ENCODE peak calls at places on chromosomes 13 and 19, in ten cellular contexts. K is cardiac muscle cell; E is IMR-90; Q is thoracic aorta; N is Peyer's patch; V is neural progenitor cell; F is breast epithelium; Y is stomach; J is CD8-positive, alpha-beta T cell; Z is endodermal cell. T is an unnamed sample.

GRCh38 chr19:40228371-40228770 is 1.9 kb upstream of the CCNP start:
- DNase-seq in V (no peak), Q (no peak), Z (no peak), F (no peak), E (no peak), N (no peak), J (no peak), Y (no peak), K (no peak), T (no peak)

GRCh38 chr13:114015608-114016295 is 41.9 kb upstream of the C13orf46 start:
- DNase-seq in K (no peak), Z (no peak), Y (peak; percentile 64), F (peak; percentile 48), Q (no peak), N (no peak), E (peak; percentile 31), V (no peak), J (no peak), T (no peak)

GRCh38 chr19:35037716-35038622 is 3.6 kb upstream of the HPN start:
- DNase-seq in E (no peak), J (no peak), N (peak; percentile 44), K (no peak), F (no peak), Q (no peak), V (no peak), Z (no peak), Y (no peak), T (no peak)

GRCh38 chr13:50509771-50510441 is 333.6 kb downstream of the DLEU7 start:
- DNase-seq in J (no peak), N (no peak), Y (no peak), Z (no peak), Q (no peak), K (no peak), E (peak; percentile 50), F (no peak), V (no peak), T (no peak)

GRCh38 chr13:91922969-91923592 is 524.7 kb downstream of the GPC5 start:
- DNase-seq in Y (no peak), Q (no peak), N (no peak), K (peak; percentile 40), V (peak; percentile 25), J (no peak), E (no peak), Z (no peak), F (no peak), T (no peak)

GRCh38 chr13:95624020-95624419 is 20.5 kb downstream of the DZIP1 start:
- DNase-seq in Y (no peak), Q (no peak), J (no peak), E (peak; percentile 64), F (no peak), N (no peak), V (peak; percentile 70), Z (peak; percentile 63), K (peak; percentile 71), T (peak; percentile 64)

GRCh38 chr19:14516746-14517438 is 1.3 kb downstream of the DNAJB1 start:
- DNase-seq in Y (no peak), J (no peak), N (no peak), Z (no peak), E (no peak), Q (no peak), V (no peak), K (no peak), F (no peak), T (no peak)

GRCh38 chr13:114032121-114032799 is 58.4 kb upstream of the C13orf46 start:
- DNase-seq in F (no peak), E (peak; percentile 75), N (no peak), V (no peak), J (no peak), K (no peak), Q (no peak), Z (no peak), Y (no peak), T (peak; percentile 37)

GRCh38 chr13:106610511-106610910 is 42.6 kb upstream of the ARGLU1 start:
- DNase-seq in N (no peak), Z (no peak), K (no peak), Q (no peak), Y (no peak), V (no peak), J (no peak), F (no peak), E (peak; percentile 82), T (no peak)

GRCh38 chr13:86892330-86892729 is 778.8 kb upstream of the SLITRK5 start:
- DNase-seq in Q (no peak), N (no peak), F (no peak), Z (no peak), E (peak; percentile 2), K (no peak), Y (no peak), J (no peak), V (no peak), T (no peak)

GRCh38 chr19:43446746-43447489 is 18.5 kb downstream of the LYPD3 start:
- DNase-seq in N (peak; percentile 68), E (peak; percentile 65), V (peak; percentile 84), J (peak; percentile 91), Q (peak; percentile 25), F (peak; percentile 65), Z (peak; percentile 93), Y (peak; percentile 80), K (peak; percentile 81), T (peak; percentile 81)

GRCh38 chr13:87999791-88000190 is 328.6 kb downstream of the SLITRK5 start:
- DNase-seq in N (no peak), V (no peak), Y (no peak), Q (no peak), J (no peak), Z (no peak), F (no peak), K (peak; percentile 4), E (no peak), T (no peak)

GRCh38 chr19:47506459-47506858 is 8.4 kb downstream of the NAPA start:
- DNase-seq in N (no peak), Z (no peak), V (no peak), Q (no peak), Y (no peak), J (no peak), F (no peak), E (no peak), K (no peak), T (no peak)

GRCh38 chr13:33263976-33264619 is 21.5 kb downstream of the STARD13 start:
- DNase-seq in Z (no peak), K (no peak), N (no peak), Q (no peak), J (no peak), Y (no peak), V (no peak), E (no peak), F (no peak), T (no peak)

GRCh38 chr19:2095338-2095938 is 688 bp downstream of the MOB3A start:
- DNase-seq in Q (no peak), N (peak; percentile 58), Y (no peak), J (peak; percentile 68), E (no peak), Z (no peak), V (peak; percentile 11), F (no peak), K (no peak), T (no peak)

GRCh38 chr19:44345969-44346368 is 10.5 kb downstream of the ZNF112 start:
- DNase-seq in N (no peak), J (no peak), K (no peak), V (no peak), Z (no peak), Q (no peak), F (no peak), E (no peak), Y (no peak), T (no peak)

GRCh38 chr19:14089662-14090508 is 666 bp downstream of the SAMD1 start:
- DNase-seq in F (no peak), K (peak; percentile 82), Q (no peak), Y (peak; percentile 62), V (peak; percentile 90), E (peak; percentile 74), J (peak; percentile 72), Z (peak; percentile 71), N (peak; percentile 36), T (peak; percentile 71)

DNA sequence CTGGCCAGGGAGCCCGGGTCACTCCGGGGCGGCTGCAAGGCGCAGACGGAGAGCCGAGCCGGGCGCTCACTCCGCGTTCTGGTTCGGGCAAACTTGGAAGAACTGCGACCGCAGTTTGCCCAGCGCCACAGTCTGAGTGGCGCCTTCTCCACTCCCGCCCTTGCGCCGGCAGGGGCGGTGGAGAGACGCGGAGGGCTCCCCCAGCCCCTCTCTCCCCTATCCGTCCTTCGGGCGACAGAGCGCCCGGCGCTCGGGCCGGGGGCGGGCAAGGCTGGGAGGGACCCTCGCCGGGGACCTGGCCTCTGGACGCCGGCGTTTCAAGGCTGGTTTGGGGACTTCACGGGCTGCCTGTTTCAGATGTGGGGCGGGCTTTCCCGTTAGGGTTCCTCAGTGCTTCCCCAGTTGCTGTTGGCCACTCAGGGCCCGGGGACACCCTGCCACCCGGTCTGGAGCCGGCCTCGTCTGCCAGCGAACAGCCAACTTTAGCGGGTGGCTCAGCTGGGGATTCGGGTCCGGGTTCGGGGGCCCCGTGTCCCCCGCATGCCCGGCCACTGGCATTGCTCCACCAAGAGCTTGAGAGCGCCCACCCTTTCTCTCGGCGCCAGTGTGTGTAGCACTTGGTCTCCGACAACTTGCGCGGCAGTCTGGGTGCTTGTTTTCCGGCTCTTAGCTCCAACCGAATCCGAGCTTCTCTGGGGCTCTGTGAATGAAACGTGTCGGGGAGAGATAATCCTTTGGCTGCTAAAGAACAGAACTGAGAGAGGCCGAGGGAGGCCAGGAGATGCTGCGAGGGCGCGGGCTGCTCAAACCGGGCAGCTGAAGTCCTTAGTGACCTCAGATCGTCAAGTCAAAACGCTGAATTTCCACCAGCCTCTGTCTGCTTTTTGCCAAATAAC is 1.5 kb downstream of the GPC6 start:
- DNase-seq in Y (peak; percentile 28), J (no peak), E (peak; percentile 87), K (peak; percentile 92), Z (peak; percentile 89), Q (no peak), F (no peak), V (peak; percentile 93), N (no peak), T (peak; percentile 88)
- H3K27ac ChIP-seq in Y (peak overlapping the region; percentile 85), J (no peak overlapping the region), E (peak overlapping the region; percentile 75), K (peak overlapping the region; percentile 93), Z (peak overlapping the region; percentile 65), Q (peak overlapping the region; percentile 93), F (no peak overlapping the region), V (peak overlapping the region; percentile 49), N (peak overlapping the region; percentile 62), T (peak overlapping the region; percentile 88)

GRCh38 chr13:43389573-43389972 is 366.2 kb downstream of the DNAJC15 start:
- DNase-seq in N (no peak), F (no peak), Q (no peak), Z (no peak), Y (no peak), V (no peak), J (no peak), K (no peak), E (peak; percentile 53), T (no peak)
- H3K4me1 ChIP-seq in N (no peaks in the 10 kb centered on the region), F (no peaks in the 10 kb centered on the region), Q (no peaks in the 10 kb centered on the region), Z (no peaks in the 10 kb centered on the region), Y (peaks cover 43% of the 10 kb centered on the region), V (peaks cover 1% of the 10 kb centered on the region), J (no peaks in the 10 kb centered on the region), K (no peaks in the 10 kb centered on the region), E (peaks cover 5% of the 10 kb centered on the region), T (no peaks in the 10 kb centered on the region)

GRCh38 chr19:45876161-45876410 is 9.9 kb downstream of the IRF2BP1 start:
- DNase-seq in Q (no peak), E (no peak), K (no peak), Z (no peak), F (no peak), N (no peak), Y (no peak), V (no peak), J (no peak), T (no peak)
- H3K27ac ChIP-seq in Q (no peak overlapping the region), E (no peak overlapping the region), K (no peak overlapping the region), Z (no peak overlapping the region), F (peak overlapping the region; percentile 95), N (peak overlapping the region; percentile 49), Y (peak overlapping the region; percentile 92), V (no peak overlapping the region), J (no peak overlapping the region), T (peak overlapping the region; percentile 60)

GRCh38 chr13:80744147-80744914 is 403.4 kb upstream of the SPRY2 start:
- DNase-seq in V (no peak), Y (no peak), J (no peak), F (no peak), N (no peak), K (no peak), Q (no peak), Z (no peak), E (no peak), T (no peak)
- H3K4me1 ChIP-seq in V (peaks cover 13% of the 10 kb centered on the region), Y (no peaks in the 10 kb centered on the region), J (no peaks in the 10 kb centered on the region), F (no peaks in the 10 kb centered on the region), N (no peaks in the 10 kb centered on the region), K (no peaks in the 10 kb centered on the region), Q (no peaks in the 10 kb centered on the region), Z (no peaks in the 10 kb centered on the region), E (no peaks in the 10 kb centered on the region), T (peaks cover 5% of the 10 kb centered on the region)

T was measured in SJCRH30.